ENCODE peak calls at places on chromosomes 6 and 20, in nine cellular contexts. F is CD4-positive, alpha-beta memory T cell; R is A549; Z is IMR-90; D is endothelial cell of umbilical vein; P is PC-3; N is thyroid gland; B is CD8-positive, alpha-beta memory T cell; G is stomach. T is an unnamed sample.
A peak's percentile ranks its signal among the peaks of the same experiment; 100 is the strongest.

GRCh38 chr6:14758421-14759043 is 487.3 kb upstream of the JARID2 start:
- DNase-seq in R (peak; percentile 55), B (no peak), N (no peak), F (no peak), P (peak; percentile 80), D (no peak), G (peak; percentile 41), Z (peak; percentile 30), T (no peak)

GRCh38 chr20:62303327-62304226 is 780 bp downstream of the ADRM1 start:
- DNase-seq in R (peak; percentile 69), Z (no peak), P (peak; percentile 25), B (no peak), D (peak; percentile 36), G (no peak), N (peak; percentile 14), F (no peak), T (no peak)

GRCh38 chr6:119161450-119161849 is 83.0 kb upstream of the FAM184A start:
- DNase-seq in F (no peak), D (no peak), N (no peak), P (no peak), G (no peak), R (no peak), Z (no peak), B (no peak), T (no peak)

GRCh38 chr20:20894753-20895152 is 182.3 kb upstream of the RALGAPA2 start:
- DNase-seq in P (peak; percentile 15), F (no peak), D (no peak), N (peak; percentile 84), G (no peak), R (peak; percentile 55), B (no peak), Z (no peak), T (no peak)

GRCh38 chr6:135002229-135002844 is 52.3 kb downstream of the HBS1L start:
- DNase-seq in D (peak; percentile 45), F (peak; percentile 27), R (peak; percentile 5), B (no peak), Z (peak; percentile 40), P (peak; percentile 49), G (no peak), N (no peak), T (no peak)

GRCh38 chr6:112348891-112349736 is 2.0 kb downstream of the RFPL4B start:
- DNase-seq in N (no peak), D (no peak), G (no peak), B (no peak), R (no peak), Z (no peak), F (no peak), P (no peak), T (no peak)

GRCh38 chr6:6788394-6789020 is 200.0 kb downstream of the LY86 start:
- DNase-seq in D (peak; percentile 30), N (no peak), G (peak; percentile 27), F (no peak), Z (no peak), P (peak; percentile 40), R (peak; percentile 6), B (no peak), T (no peak)

GRCh38 chr6:142802124-142802523 is 142.9 kb downstream of the HIVEP2 start:
- DNase-seq in N (peak; percentile 11), R (peak; percentile 69), D (peak; percentile 67), G (no peak), F (no peak), Z (peak; percentile 99), P (peak; percentile 89), B (no peak), T (no peak)

DNA sequence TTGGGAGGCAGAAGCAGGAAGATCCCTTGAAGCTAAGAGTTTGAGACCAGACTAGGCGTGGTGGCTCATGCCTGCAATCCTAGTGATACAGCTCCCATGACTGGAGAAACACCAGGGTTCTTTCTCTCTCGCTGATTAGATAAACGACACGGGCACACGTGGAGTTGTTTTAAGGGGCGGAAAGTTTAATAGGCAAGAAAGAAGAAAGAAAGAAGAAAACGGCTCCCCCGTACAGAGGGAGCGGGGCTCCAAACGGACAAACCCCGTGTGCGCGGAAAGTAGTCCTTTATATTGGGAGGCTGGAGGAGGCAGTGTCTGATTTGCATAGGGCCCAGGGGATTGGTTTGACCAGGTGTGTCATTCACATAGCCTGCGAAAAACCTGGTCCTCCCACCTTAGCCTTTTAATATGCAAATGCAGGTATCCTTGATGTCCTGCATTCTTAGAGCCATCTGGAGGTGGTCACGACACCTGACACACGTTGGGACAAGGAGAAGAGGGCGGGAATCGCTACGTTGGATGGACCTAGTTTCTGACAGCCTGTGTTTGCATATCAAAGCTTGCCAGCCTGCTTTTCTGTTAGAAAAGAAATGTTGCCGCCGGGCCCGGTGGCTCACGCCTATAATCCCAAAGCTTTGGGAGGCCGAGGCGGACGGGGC is 12.0 kb upstream of the CLPSL2 start:
- DNase-seq in R (no peak), B (no peak), D (no peak), G (no peak), N (no peak), P (no peak), F (no peak), Z (no peak), T (no peak)
- H3K4me3 ChIP-seq in R (no peak overlapping the region), B (no peak overlapping the region), D (no peak overlapping the region), G (no peak overlapping the region), N (no peak overlapping the region), P (no peak overlapping the region), F (no peak overlapping the region), Z (no peak overlapping the region), T (no peak overlapping the region)

DNA sequence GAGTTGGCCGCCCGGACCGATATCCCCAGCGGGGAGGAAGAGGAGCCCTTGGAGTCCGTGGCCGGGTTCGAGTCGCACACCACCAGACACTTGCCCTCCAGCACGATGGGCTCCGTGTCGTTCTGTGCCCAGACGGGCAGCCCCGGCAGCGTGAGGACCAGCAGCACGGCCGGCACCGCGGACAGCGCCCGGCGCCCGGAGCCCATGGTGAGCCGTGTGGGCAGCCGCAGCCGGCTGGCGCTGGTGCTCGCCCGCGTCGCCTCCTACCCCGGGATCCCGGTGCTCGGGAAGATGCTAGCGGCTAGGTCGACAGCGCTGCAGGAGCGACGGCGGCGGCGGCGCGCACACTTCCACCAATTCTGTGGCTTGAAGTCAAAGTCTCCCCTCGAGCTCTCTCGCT is 1.4 kb downstream of the CBLN4 start:
- DNase-seq in P (no peak), Z (no peak), B (no peak), F (no peak), R (no peak), G (no peak), N (peak; percentile 77), D (no peak), T (peak; percentile 54)
- H3K27ac ChIP-seq in P (no peak overlapping the region), Z (no peak overlapping the region), B (no peak overlapping the region), F (no peak overlapping the region), R (no peak overlapping the region), G (no peak overlapping the region), N (no peak overlapping the region), D (no peak overlapping the region), T (peak overlapping the region; percentile 57)

GRCh38 chr20:53916173-53916512 is 154.3 kb downstream of the BCAS1 start:
- DNase-seq in F (no peak), P (no peak), R (no peak), Z (no peak), N (no peak), G (no peak), B (no peak), D (no peak), T (no peak)

GRCh38 chr20:53918949-53919361 is 151.4 kb downstream of the BCAS1 start:
- DNase-seq in F (no peak), D (no peak), G (no peak), N (no peak), P (no peak), R (no peak), Z (no peak), B (no peak), T (no peak)

GRCh38 chr20:53915459-53916172 is 154.8 kb downstream of the BCAS1 start:
- DNase-seq in P (peak; percentile 100), F (peak; percentile 89), R (peak; percentile 89), G (peak; percentile 97), D (peak; percentile 96), B (peak; percentile 91), N (peak; percentile 98), Z (peak; percentile 86), T (peak; percentile 64)

GRCh38 chr20:53918010-53918311 is 152.4 kb downstream of the BCAS1 start:
- DNase-seq in B (no peak), G (no peak), R (no peak), N (no peak), P (no peak), F (no peak), D (no peak), Z (no peak), T (no peak)

DNA sequence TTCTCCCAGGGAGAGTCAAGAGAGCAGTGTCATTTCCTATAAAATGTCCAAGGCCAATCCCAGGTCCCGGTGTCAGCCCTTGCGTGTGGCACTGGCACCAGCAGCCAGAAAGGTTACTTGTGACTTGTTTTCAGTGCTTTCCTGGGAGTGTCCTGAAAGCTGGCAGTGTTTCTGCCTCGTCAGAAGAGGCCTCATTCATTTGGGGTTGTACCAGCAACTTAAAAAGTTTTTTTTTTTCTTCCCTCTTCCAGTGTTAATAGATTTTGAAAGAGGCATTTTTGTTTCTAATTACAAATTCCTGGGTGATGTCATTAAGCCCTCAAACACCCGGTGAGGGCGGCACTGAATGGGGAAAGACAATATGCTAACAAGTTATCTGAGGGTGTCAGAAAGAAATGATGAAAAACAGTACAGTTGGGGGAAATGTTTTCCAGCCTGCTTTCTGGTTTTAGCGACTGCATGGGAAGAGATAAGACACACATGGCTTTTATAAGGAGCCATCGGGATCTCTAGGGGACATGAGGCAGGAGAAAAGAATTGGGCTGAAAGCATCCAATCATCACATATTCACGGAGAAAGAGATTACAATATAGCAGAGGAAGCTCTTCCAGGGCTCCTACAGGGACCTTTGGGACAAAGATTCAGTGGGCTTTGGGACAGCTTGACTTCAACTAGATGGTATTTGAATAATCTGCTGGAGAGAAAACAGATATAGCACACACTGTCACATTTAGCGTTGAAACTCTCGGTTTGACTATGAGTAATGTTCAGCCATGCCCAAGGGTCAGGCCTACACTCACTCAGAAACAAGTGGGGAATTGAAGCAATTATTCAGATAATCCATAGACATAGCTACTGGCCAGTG is 153.0 kb downstream of the BCAS1 start:
- DNase-seq in B (no peak), Z (no peak), P (peak; percentile 76), N (peak; percentile 89), G (peak; percentile 44), D (peak; percentile 70), F (no peak), R (no peak), T (no peak)
- H3K4me3 ChIP-seq in B (no peak overlapping the region), Z (no peak overlapping the region), P (no peak overlapping the region), N (no peak overlapping the region), G (no peak overlapping the region), D (no peak overlapping the region), F (no peak overlapping the region), R (no peak overlapping the region), T (no peak overlapping the region)

GRCh38 chr6:167030222-167031072 is 31.2 kb downstream of the CEP43 start:
- DNase-seq in F (no peak), G (no peak), N (peak; percentile 45), B (no peak), Z (no peak), R (no peak), D (no peak), P (no peak), T (no peak)

GRCh38 chr6:167034056-167034455 is 34.9 kb downstream of the CEP43 start:
- DNase-seq in G (no peak), N (no peak), Z (no peak), P (no peak), D (no peak), R (no peak), B (no peak), F (no peak), T (no peak)

GRCh38 chr6:167027308-167027707 is 28.1 kb downstream of the CEP43 start:
- DNase-seq in F (no peak), D (no peak), P (no peak), Z (no peak), R (no peak), G (no peak), B (no peak), N (no peak), T (no peak)

DNA sequence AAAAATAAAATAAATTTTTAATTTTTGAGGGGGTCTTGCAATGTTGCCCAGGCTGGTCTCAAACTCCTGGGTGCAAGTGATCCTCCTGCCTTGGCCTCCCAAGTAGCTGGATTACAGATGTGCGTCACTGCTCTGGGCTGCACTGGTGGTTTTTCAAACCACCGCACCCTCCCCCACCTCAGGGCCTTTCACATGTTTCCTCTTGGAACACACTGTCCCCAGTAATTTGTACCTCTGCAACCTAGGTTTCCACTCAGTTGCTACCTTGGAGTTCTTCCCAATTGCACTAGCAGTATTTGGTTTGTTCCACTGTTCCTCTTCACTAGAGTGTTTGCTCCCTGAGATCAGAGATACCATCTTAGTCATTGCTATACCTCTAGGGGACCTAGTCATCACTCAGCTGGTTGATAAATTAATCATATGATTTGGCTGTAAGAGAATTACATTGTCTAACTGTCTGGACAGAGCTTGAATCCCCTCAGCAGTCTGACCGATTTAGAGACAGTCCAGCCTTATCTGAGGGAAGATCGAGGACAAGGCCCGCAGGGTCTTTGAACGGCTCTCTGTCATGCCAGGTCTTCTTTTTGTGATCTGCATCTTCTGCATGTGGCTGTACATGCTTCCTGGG is 32.0 kb downstream of the CEP43 start:
- DNase-seq in B (no peak), Z (peak; percentile 20), F (no peak), N (peak; percentile 52), R (no peak), P (no peak), G (no peak), D (no peak), T (no peak)
- H3K27ac ChIP-seq in B (no peak overlapping the region), Z (no peak overlapping the region), F (no peak overlapping the region), N (no peak overlapping the region), R (no peak overlapping the region), P (no peak overlapping the region), G (no peak overlapping the region), D (no peak overlapping the region), T (no peak overlapping the region)

T was measured in dorsolateral prefrontal cortex.